ENCODE peak calls at places on chromosomes 4 and X, in ten cellular contexts. One of them, this sample, is unnamed.

GRCh38 chrX:84729408-84729807 is 227.2 kb upstream of the HDX start:
- DNase-seq in NCI-H345: no peak
- DNase-seq in NCI-H526: no peak
- DNase-seq in hypothalamus: no peak
- DNase-seq in immature natural killer cell: no peak
- DNase-seq in stimulated activated CD8-positive, alpha-beta memory T cell treated with anti-CD3 and anti-CD28 coated beads, Interleukin-15, amount 100 ng/mL, for 24 hours: no peak
- DNase-seq in T-helper 9 cell: no peak
- DNase-seq in NCI-H69: no peak
- DNase-seq in sciatic nerve: no peak
- DNase-seq in GM04504: no peak
- DNase-seq in this sample: no peak

GRCh38 chr4:136763844-136764446 is 768.3 kb downstream of the PCDH18 start:
- DNase-seq in NCI-H345: no peak
- DNase-seq in NCI-H526: no peak
- DNase-seq in hypothalamus: no peak
- DNase-seq in immature natural killer cell: no peak
- DNase-seq in stimulated activated CD8-positive, alpha-beta memory T cell treated with anti-CD3 and anti-CD28 coated beads, Interleukin-15, amount 100 ng/mL, for 24 hours: no peak
- DNase-seq in T-helper 9 cell: no peak
- DNase-seq in NCI-H69: peak; percentile 4
- DNase-seq in sciatic nerve: no peak
- DNase-seq in GM04504: no peak
- DNase-seq in this sample: no peak

GRCh38 chr4:151012836-151013235 is 2.2 kb downstream of the LRBA start:
- DNase-seq in NCI-H345: no peak
- DNase-seq in NCI-H526: no peak
- DNase-seq in hypothalamus: no peak
- DNase-seq in immature natural killer cell: no peak
- DNase-seq in stimulated activated CD8-positive, alpha-beta memory T cell treated with anti-CD3 and anti-CD28 coated beads, Interleukin-15, amount 100 ng/mL, for 24 hours: no peak
- DNase-seq in T-helper 9 cell: no peak
- DNase-seq in NCI-H69: peak; percentile 41
- DNase-seq in sciatic nerve: no peak
- DNase-seq in GM04504: no peak
- DNase-seq in this sample: peak; percentile 26

GRCh38 chrX:121010218-121010617 is 24.7 kb upstream of the CT47A1 start:
- DNase-seq in NCI-H345: no peak
- DNase-seq in NCI-H526: no peak
- DNase-seq in hypothalamus: no peak
- DNase-seq in immature natural killer cell: no peak
- DNase-seq in stimulated activated CD8-positive, alpha-beta memory T cell treated with anti-CD3 and anti-CD28 coated beads, Interleukin-15, amount 100 ng/mL, for 24 hours: no peak
- DNase-seq in T-helper 9 cell: no peak
- DNase-seq in NCI-H69: peak; percentile 54
- DNase-seq in sciatic nerve: no peak
- DNase-seq in GM04504: no peak
- DNase-seq in this sample: no peak

GRCh38 chrX:40105791-40106676 is 8.3 kb upstream of the BCOR start:
- DNase-seq in NCI-H345: peak; percentile 79
- DNase-seq in NCI-H526: peak; percentile 38
- DNase-seq in hypothalamus: peak; percentile 43
- DNase-seq in immature natural killer cell: peak; percentile 59
- DNase-seq in stimulated activated CD8-positive, alpha-beta memory T cell treated with anti-CD3 and anti-CD28 coated beads, Interleukin-15, amount 100 ng/mL, for 24 hours: no peak
- DNase-seq in T-helper 9 cell: peak; percentile 66
- DNase-seq in NCI-H69: peak; percentile 88
- DNase-seq in sciatic nerve: peak; percentile 85
- DNase-seq in GM04504: no peak
- DNase-seq in this sample: peak; percentile 75

GRCh38 chr4:152999376-153000067 is 63.4 kb downstream of the FHDC1 start:
- DNase-seq in NCI-H345: no peak
- DNase-seq in NCI-H526: no peak
- DNase-seq in hypothalamus: no peak
- DNase-seq in immature natural killer cell: no peak
- DNase-seq in stimulated activated CD8-positive, alpha-beta memory T cell treated with anti-CD3 and anti-CD28 coated beads, Interleukin-15, amount 100 ng/mL, for 24 hours: no peak
- DNase-seq in T-helper 9 cell: no peak
- DNase-seq in NCI-H69: peak; percentile 62
- DNase-seq in sciatic nerve: no peak
- DNase-seq in GM04504: no peak
- DNase-seq in this sample: no peak

GRCh38 chr4:182141623-182142022 is 101.6 kb upstream of the TENM3 start:
- DNase-seq in NCI-H345: no peak
- DNase-seq in NCI-H526: no peak
- DNase-seq in hypothalamus: no peak
- DNase-seq in immature natural killer cell: no peak
- DNase-seq in stimulated activated CD8-positive, alpha-beta memory T cell treated with anti-CD3 and anti-CD28 coated beads, Interleukin-15, amount 100 ng/mL, for 24 hours: no peak
- DNase-seq in T-helper 9 cell: no peak
- DNase-seq in NCI-H69: no peak
- DNase-seq in sciatic nerve: no peak
- DNase-seq in GM04504: no peak
- DNase-seq in this sample: no peak

GRCh38 chr4:8882239-8882638 is 10.6 kb upstream of the HMX1 start:
- DNase-seq in NCI-H345: no peak
- DNase-seq in NCI-H526: no peak
- DNase-seq in hypothalamus: no peak
- DNase-seq in immature natural killer cell: no peak
- DNase-seq in stimulated activated CD8-positive, alpha-beta memory T cell treated with anti-CD3 and anti-CD28 coated beads, Interleukin-15, amount 100 ng/mL, for 24 hours: no peak
- DNase-seq in T-helper 9 cell: no peak
- DNase-seq in NCI-H69: peak; percentile 46
- DNase-seq in sciatic nerve: no peak
- DNase-seq in GM04504: no peak
- DNase-seq in this sample: no peak

This sample was measured in stimulated activated naive CD8-positive, alpha-beta T cell treated with anti-CD3 and anti-CD28 coated beads, Interleukin-15, Interleukin-2, amounts not matched to agents 100 U/mL and 50 U/mL, for 24 hours.